ENCODE peak calls at places on chromosomes 7 and 10, in four cellular contexts. Z is left ventricle myocardium inferior, Y is NT2/D1, Q is GM23248. U is an unnamed sample.

GRCh38 chr10:2888403-2889004 is 178.8 kb upstream of the PFKP start:
- DNase-seq in Z (no peak), Y (no peak), Q (no peak), U (no peak)

GRCh38 chr10:3892440-3893101 is 107.6 kb upstream of the KLF6 start:
- DNase-seq in Z (no peak), Y (no peak), Q (peak; percentile 27), U (no peak)

GRCh38 chr7:133109816-133110215 is 27.9 kb upstream of the CHCHD3 start:
- DNase-seq in Z (no peak), Y (no peak), Q (no peak), U (no peak)

GRCh38 chr7:17099083-17099973 is 199.1 kb upstream of the AHR start:
- DNase-seq in Z (no peak), Y (no peak), Q (peak; percentile 37), U (no peak)

GRCh38 chr7:44486693-44487092 is 3.8 kb downstream of the NUDCD3 start:
- DNase-seq in Z (no peak), Y (no peak), Q (peak; percentile 67), U (no peak)

GRCh38 chr7:119594956-119595355 is 678.0 kb upstream of the KCND2 start:
- DNase-seq in Z (no peak), Y (peak; percentile 71), Q (no peak), U (no peak)

GRCh38 chr7:135217645-135218509 is 6.6 kb upstream of the WDR91 start:
- DNase-seq in Z (no peak), Y (no peak), Q (no peak), U (no peak)

GRCh38 chr7:154419344-154419743 is 367.1 kb downstream of the DPP6 start:
- DNase-seq in Z (no peak), Y (no peak), Q (no peak), U (no peak)

GRCh38 chr10:6878067-6878412 is 298.0 kb upstream of the PRKCQ start:
- DNase-seq in Z (no peak), Y (no peak), Q (peak; percentile 57), U (no peak)

GRCh38 chr10:132715791-132716680 is 69.9 kb downstream of the NKX6-2 start:
- DNase-seq in Z (peak; percentile 5), Y (no peak), Q (no peak), U (no peak)

GRCh38 chr10:104045151-104046089 is 40.3 kb downstream of the COL17A1 start:
- DNase-seq in Z (no peak), Y (peak; percentile 59), Q (peak; percentile 89), U (peak; percentile 35)

GRCh38 chr7:154584352-154585252 is 418.3 kb downstream of the PAXIP1 start:
- DNase-seq in Z (no peak), Y (no peak), Q (peak; percentile 23), U (no peak)

GRCh38 chr10:59134302-59134701 is 42.1 kb upstream of the PHYHIPL start:
- DNase-seq in Z (no peak), Y (no peak), Q (no peak), U (no peak)

GRCh38 chr10:127908106-127908957 is 1.4 kb downstream of the PTPRE start:
- DNase-seq in Z (no peak), Y (no peak), Q (peak; percentile 89), U (no peak)

GRCh38 chr7:158251061-158251965 is 336.3 kb downstream of the PTPRN2 start:
- DNase-seq in Z (no peak), Y (no peak), Q (no peak), U (no peak)

GRCh38 chr7:27051451-27051850 is 44.3 kb downstream of the HOXA1 start:
- DNase-seq in Z (no peak), Y (no peak), Q (peak; percentile 18), U (no peak)

GRCh38 chr7:13835442-13835841 is 154.0 kb downstream of the ETV1 start:
- DNase-seq in Z (no peak), Y (peak; percentile 38), Q (no peak), U (no peak)

GRCh38 chr7:111531993-111532392 is 30.3 kb downstream of the IMMP2L start:
- DNase-seq in Z (no peak), Y (no peak), Q (peak; percentile 25), U (no peak)

GRCh38 chr10:78286186-78286585 is 252.5 kb downstream of the RPS24 start:
- DNase-seq in Z (no peak), Y (no peak), Q (no peak), U (no peak)

GRCh38 chr7:9856668-9857067 is 1117.0 kb upstream of the PHF14 start:
- DNase-seq in Z (no peak), Y (no peak), Q (no peak), U (no peak)

GRCh38 chr7:123645516-123645915 is 10.2 kb upstream of the LMOD2 start:
- DNase-seq in Z (peak; percentile 45), Y (no peak), Q (no peak), U (no peak)

GRCh38 chr7:113289140-113289740 is 170.9 kb upstream of the SMIM30 start:
- DNase-seq in Z (no peak), Y (peak; percentile 11), Q (peak; percentile 79), U (peak; percentile 80)

GRCh38 chr7:28573059-28573553 is 160.8 kb downstream of the CREB5 start:
- DNase-seq in Z (peak; percentile 19), Y (no peak), Q (peak; percentile 10), U (peak; percentile 72)

GRCh38 chr7:8566016-8566415 is 132.6 kb downstream of the NXPH1 start:
- DNase-seq in Z (no peak), Y (no peak), Q (no peak), U (no peak)

GRCh38 chr10:48890904-48891839 is 48.5 kb downstream of the LRRC18 start:
- DNase-seq in Z (no peak), Y (no peak), Q (peak; percentile 25), U (no peak)

GRCh38 chr7:1188720-1189294 is 28.8 kb upstream of the ZFAND2A start:
- DNase-seq in Z (no peak), Y (no peak), Q (no peak), U (no peak)

GRCh38 chr7:121931149-121931922 is 58.4 kb downstream of the PTPRZ1 start:
- DNase-seq in Z (no peak), Y (no peak), Q (no peak), U (no peak)

GRCh38 chr7:70093496-70093895 is 495.2 kb downstream of the AUTS2 start:
- DNase-seq in Z (no peak), Y (no peak), Q (peak; percentile 8), U (peak; percentile 91)

GRCh38 chr7:101775181-101775580 is 42.2 kb upstream of the CUX1 start:
- DNase-seq in Z (no peak), Y (no peak), Q (no peak), U (no peak)

GRCh38 chr10:48670978-48671913 is 13.4 kb upstream of the WDFY4 start:
- DNase-seq in Z (no peak), Y (no peak), Q (no peak), U (no peak)

GRCh38 chr10:79445217-79445707 is at the start of gene ZCCHC24:
- DNase-seq in Z (peak; percentile 60), Y (no peak), Q (no peak), U (peak; percentile 55)

GRCh38 chr10:121316432-121316831 is 281.8 kb downstream of the FGFR2 start:
- DNase-seq in Z (no peak), Y (no peak), Q (no peak), U (no peak)

GRCh38 chr10:73819513-73820093 is 8.2 kb upstream of the NDST2 start:
- DNase-seq in Z (peak; percentile 53), Y (no peak), Q (peak; percentile 40), U (no peak)

GRCh38 chr10:61244261-61244775 is 208.9 kb downstream of the TMEM26 start:
- DNase-seq in Z (no peak), Y (no peak), Q (no peak), U (no peak)
- H3K4me1 ChIP-seq in Z (no peaks in the 10 kb centered on the region), Y (no peaks in the 10 kb centered on the region), Q (no peaks in the 10 kb centered on the region), U (no peaks in the 10 kb centered on the region)

DNA sequence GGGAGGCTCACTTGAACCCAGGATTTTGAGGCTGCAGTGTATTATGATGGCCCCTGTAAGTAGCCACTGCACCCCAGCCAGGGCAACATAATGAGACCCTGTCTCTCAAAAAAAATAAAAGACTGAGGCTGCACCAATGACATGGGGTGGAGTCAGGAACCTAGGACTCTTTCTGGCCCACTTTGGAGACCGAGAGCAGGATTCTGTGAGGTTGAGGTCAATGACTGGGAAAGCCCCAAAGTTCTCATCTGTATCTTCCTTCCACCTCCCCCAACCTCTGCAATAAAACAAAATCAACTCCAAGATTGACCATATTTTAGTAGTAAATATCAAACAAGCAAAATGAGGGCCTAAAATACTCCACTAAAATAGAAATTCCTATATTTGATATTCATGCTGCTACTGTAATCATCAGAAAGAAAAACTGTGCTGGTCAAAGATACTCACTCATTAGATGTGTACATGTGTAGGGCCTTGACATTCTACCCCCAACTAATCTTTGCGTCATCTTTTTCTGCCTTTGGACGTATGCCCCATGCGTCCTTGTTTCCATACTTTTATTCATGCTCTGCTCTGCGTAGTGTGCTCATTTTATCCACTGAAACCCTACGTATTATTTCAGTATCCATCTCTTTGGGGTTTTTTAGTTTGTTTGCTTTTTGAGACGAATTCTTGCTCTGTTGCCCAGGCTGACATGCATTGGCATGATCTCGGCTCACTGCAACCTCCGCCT is 23.8 kb downstream of the WBP1L start:
- DNase-seq in Z (no peak), Y (no peak), Q (no peak), U (no peak)
- H3K4me1 ChIP-seq in Z (peaks cover 86% of the 10 kb centered on the region), Y (peaks cover 4% of the 10 kb centered on the region), Q (peaks cover 13% of the 10 kb centered on the region), U (peaks cover 17% of the 10 kb centered on the region)

GRCh38 chr10:11425288-11425595 is 186.2 kb downstream of the USP6NL start:
- DNase-seq in Z (no peak), Y (no peak), Q (no peak), U (peak; percentile 81)
- H3K4me1 ChIP-seq in Z (no peaks in the 10 kb centered on the region), Y (no peaks in the 10 kb centered on the region), Q (no peaks in the 10 kb centered on the region), U (peaks cover 7% of the 10 kb centered on the region)

GRCh38 chr7:22586806-22587180 is 86.8 kb upstream of the STEAP1B start:
- DNase-seq in Z (no peak), Y (peak; percentile 87), Q (peak; percentile 46), U (no peak)
- H3K4me1 ChIP-seq in Z (peaks cover 73% of the 10 kb centered on the region), Y (peaks cover 9% of the 10 kb centered on the region), Q (peaks cover 27% of the 10 kb centered on the region), U (no peaks in the 10 kb centered on the region)

GRCh38 chr10:122531935-122532334 is 28.6 kb upstream of the DMBT1 start:
- DNase-seq in Z (no peak), Y (no peak), Q (no peak), U (no peak)

GRCh38 chr10:122526892-122527291 is 33.7 kb upstream of the DMBT1 start:
- DNase-seq in Z (no peak), Y (no peak), Q (no peak), U (no peak)

GRCh38 chr10:122532601-122533266 is 27.8 kb upstream of the DMBT1 start:
- DNase-seq in Z (no peak), Y (no peak), Q (no peak), U (no peak)

GRCh38 chr10:122530177-122530576 is 30.4 kb upstream of the DMBT1 start:
- DNase-seq in Z (peak; percentile 37), Y (no peak), Q (no peak), U (no peak)

DNA sequence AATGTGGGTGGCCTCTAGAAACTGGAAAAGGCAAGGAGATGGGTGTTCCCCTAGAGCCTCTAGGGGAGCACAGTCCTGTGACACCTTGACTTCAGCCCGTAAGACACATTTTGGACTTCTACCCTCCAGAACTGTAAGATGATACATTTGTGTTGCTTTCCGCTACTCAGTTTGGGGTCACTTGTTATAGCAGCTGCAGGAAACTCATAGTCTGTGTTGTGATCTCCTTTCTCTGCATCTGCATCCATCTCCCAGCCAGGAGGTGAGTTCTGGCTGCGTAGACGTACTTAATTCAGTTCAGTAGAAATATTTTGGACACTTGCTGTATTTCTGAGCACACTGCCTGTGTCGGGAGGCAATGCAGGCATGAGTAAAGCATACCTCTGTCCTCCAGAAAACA is 29.3 kb upstream of the DMBT1 start:
- DNase-seq in Z (no peak), Y (no peak), Q (no peak), U (no peak)
- H3K4me1 ChIP-seq in Z (peaks cover 15% of the 10 kb centered on the region), Y (no peaks in the 10 kb centered on the region), Q (no peaks in the 10 kb centered on the region), U (no peaks in the 10 kb centered on the region)

U was measured in SJCRH30.